ENCODE peak calls at places on chromosomes 11 and 22, in six cellular contexts. One of them, this sample, is unnamed.

GRCh38 chr11:113895367-113896155 is 9.0 kb upstream of the HTR3B start:
- DNase-seq in AG10803: no peak
- DNase-seq in fibroblast of lung: no peak
- DNase-seq in lung: no peak
- DNase-seq in heart right ventricle: no peak
- DNase-seq in astrocyte of the spinal cord: peak
- DNase-seq in this sample: no peak

GRCh38 chr11:102680945-102681344 is 24.6 kb downstream of the MMP27 start:
- DNase-seq in AG10803: peak
- DNase-seq in fibroblast of lung: peak
- DNase-seq in lung: no peak
- DNase-seq in heart right ventricle: no peak
- DNase-seq in astrocyte of the spinal cord: no peak
- DNase-seq in this sample: no peak

GRCh38 chr11:33500865-33501479 is 199.7 kb downstream of the C11orf91 start:
- DNase-seq in AG10803: peak
- DNase-seq in fibroblast of lung: peak
- DNase-seq in lung: no peak
- DNase-seq in heart right ventricle: peak
- DNase-seq in astrocyte of the spinal cord: peak
- DNase-seq in this sample: peak

GRCh38 chr22:24434472-24435322 is 7.3 kb downstream of the ADORA2A start:
- DNase-seq in AG10803: no peak
- DNase-seq in fibroblast of lung: no peak
- DNase-seq in lung: no peak
- DNase-seq in heart right ventricle: peak
- DNase-seq in astrocyte of the spinal cord: no peak
- DNase-seq in this sample: no peak

GRCh38 chr22:40588726-40589125 is 47.8 kb downstream of the MRTFA start:
- DNase-seq in AG10803: peak
- DNase-seq in fibroblast of lung: peak
- DNase-seq in lung: no peak
- DNase-seq in heart right ventricle: no peak
- DNase-seq in astrocyte of the spinal cord: no peak
- DNase-seq in this sample: no peak

GRCh38 chr22:46561435-46561905 is 24.1 kb upstream of the CELSR1 start:
- DNase-seq in AG10803: no peak
- DNase-seq in fibroblast of lung: no peak
- DNase-seq in lung: no peak
- DNase-seq in heart right ventricle: no peak
- DNase-seq in astrocyte of the spinal cord: no peak
- DNase-seq in this sample: no peak

GRCh38 chr11:86934933-86935579 is 20.1 kb downstream of the FZD4 start:
- DNase-seq in AG10803: no peak
- DNase-seq in fibroblast of lung: no peak
- DNase-seq in lung: no peak
- DNase-seq in heart right ventricle: no peak
- DNase-seq in astrocyte of the spinal cord: no peak
- DNase-seq in this sample: no peak

GRCh38 chr11:123330071-123330470 is 100.0 kb upstream of the GRAMD1B start:
- DNase-seq in AG10803: no peak
- DNase-seq in fibroblast of lung: no peak
- DNase-seq in lung: no peak
- DNase-seq in heart right ventricle: no peak
- DNase-seq in astrocyte of the spinal cord: no peak
- DNase-seq in this sample: no peak

GRCh38 chr11:87215236-87215635 is 177.5 kb downstream of the TMEM135 start:
- DNase-seq in AG10803: no peak
- DNase-seq in fibroblast of lung: no peak
- DNase-seq in lung: no peak
- DNase-seq in heart right ventricle: no peak
- DNase-seq in astrocyte of the spinal cord: no peak
- DNase-seq in this sample: no peak

GRCh38 chr11:83540112-83540675 is 254.0 kb upstream of the CCDC90B start:
- DNase-seq in AG10803: no peak
- DNase-seq in fibroblast of lung: peak
- DNase-seq in lung: no peak
- DNase-seq in heart right ventricle: no peak
- DNase-seq in astrocyte of the spinal cord: peak
- DNase-seq in this sample: no peak

GRCh38 chr11:60240661-60241060 is 2.3 kb downstream of the MS4A4E start:
- DNase-seq in AG10803: no peak
- DNase-seq in fibroblast of lung: no peak
- DNase-seq in lung: no peak
- DNase-seq in heart right ventricle: no peak
- DNase-seq in astrocyte of the spinal cord: no peak
- DNase-seq in this sample: no peak
- TF ChIP-seq CTCF in AG10803: no peak
- TF ChIP-seq CTCF in fibroblast of lung: no peak
- TF ChIP-seq CTCF in lung: no peak
- TF ChIP-seq CTCF in heart right ventricle: no peak
- TF ChIP-seq CTCF in astrocyte of the spinal cord: no peak
- TF ChIP-seq CTCF in this sample: no peak

GRCh38 chr11:111944139-111944538 is 7.0 kb downstream of the DIXDC1 start:
- DNase-seq in AG10803: peak
- DNase-seq in fibroblast of lung: peak
- DNase-seq in lung: no peak
- DNase-seq in heart right ventricle: no peak
- DNase-seq in astrocyte of the spinal cord: peak
- DNase-seq in this sample: no peak
- H3K4me3 ChIP-seq in AG10803: no peak
- H3K4me3 ChIP-seq in fibroblast of lung: no peak
- H3K4me3 ChIP-seq in lung: no peak
- H3K4me3 ChIP-seq in heart right ventricle: no peak
- H3K4me3 ChIP-seq in astrocyte of the spinal cord: no peak
- H3K4me3 ChIP-seq in this sample: no peak

DNA sequence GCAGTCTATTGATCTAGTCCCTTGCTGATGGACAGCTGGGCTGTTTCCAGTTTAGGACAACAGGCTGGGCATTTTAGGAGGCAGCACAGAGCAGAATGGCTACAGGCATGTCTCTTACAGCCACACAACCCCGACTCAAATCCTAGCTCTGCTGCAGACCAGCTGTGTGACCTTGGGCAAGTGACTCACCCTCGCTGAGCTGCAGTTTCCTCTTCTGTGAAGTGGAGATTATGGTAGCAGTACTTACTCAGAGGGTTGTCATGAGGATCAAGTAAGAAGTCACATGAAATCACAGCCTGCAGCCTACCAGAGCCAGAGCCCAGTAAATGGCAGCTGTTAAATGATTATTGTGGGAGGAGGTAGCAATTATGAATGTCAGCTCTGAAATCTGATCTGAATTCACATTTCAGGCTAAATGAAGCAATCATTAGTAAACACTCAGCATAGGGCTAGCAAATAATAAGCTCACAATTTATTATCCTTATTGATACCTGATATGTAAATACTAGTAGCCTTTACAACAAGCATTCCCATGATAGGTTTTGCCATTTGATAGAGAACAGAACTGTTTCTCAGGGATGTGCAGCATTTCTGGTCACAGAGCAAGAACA is 58.9 kb downstream of the MYEOV start:
- DNase-seq in AG10803: peak
- DNase-seq in fibroblast of lung: peak
- DNase-seq in lung: peak
- DNase-seq in heart right ventricle: no peak
- DNase-seq in astrocyte of the spinal cord: peak
- DNase-seq in this sample: no peak
- TF ChIP-seq CTCF in AG10803: no peak
- TF ChIP-seq CTCF in fibroblast of lung: no peak
- TF ChIP-seq CTCF in lung: no peak
- TF ChIP-seq CTCF in heart right ventricle: no peak
- TF ChIP-seq CTCF in astrocyte of the spinal cord: no peak
- TF ChIP-seq CTCF in this sample: no peak

DNA sequence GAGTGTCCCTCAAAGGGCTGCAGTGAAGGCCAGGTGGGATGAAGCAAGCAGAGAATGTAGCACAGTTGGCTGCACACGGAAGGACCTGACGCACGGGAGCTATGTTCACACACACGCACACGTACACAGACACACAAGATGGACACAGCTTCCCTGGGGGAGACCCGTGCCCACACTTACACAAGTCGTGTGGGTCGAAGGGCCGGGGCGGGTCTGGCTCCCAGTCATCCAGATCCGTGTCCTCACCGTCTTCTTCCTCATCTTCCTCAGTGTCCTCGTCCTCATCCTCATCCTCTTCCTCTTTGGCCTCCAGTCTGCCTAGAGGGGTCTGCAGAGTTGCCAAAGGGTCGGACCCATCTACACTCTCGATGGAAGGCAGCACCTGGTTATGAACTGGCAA is 51.6 kb upstream of the NFRKB start:
- DNase-seq in AG10803: no peak
- DNase-seq in fibroblast of lung: no peak
- DNase-seq in lung: no peak
- DNase-seq in heart right ventricle: no peak
- DNase-seq in astrocyte of the spinal cord: no peak
- DNase-seq in this sample: no peak
- H3K4me3 ChIP-seq in AG10803: no peak
- H3K4me3 ChIP-seq in fibroblast of lung: no peak
- H3K4me3 ChIP-seq in lung: no peak
- H3K4me3 ChIP-seq in heart right ventricle: no peak
- H3K4me3 ChIP-seq in astrocyte of the spinal cord: no peak
- H3K4me3 ChIP-seq in this sample: no peak

DNA sequence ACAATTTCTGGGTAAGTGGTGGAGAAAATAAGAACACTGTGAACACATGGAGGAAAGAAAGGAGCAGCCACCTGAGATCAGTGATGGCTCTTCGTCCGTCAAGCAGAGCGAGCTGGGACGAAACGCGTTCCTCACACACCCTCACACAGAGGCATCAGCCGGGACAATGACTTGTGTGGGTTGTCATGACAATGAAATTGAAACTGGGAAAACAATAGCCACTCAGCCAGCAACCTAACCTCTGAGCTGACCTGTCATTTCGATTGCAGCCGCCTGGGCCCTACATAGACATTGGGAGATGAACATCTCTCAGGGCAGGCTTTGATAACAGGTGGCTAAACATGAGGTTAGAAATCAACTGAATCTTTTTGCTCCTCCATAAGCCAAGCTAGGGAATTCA is 51.3 kb downstream of the TRIM29 start:
- DNase-seq in AG10803: no peak
- DNase-seq in fibroblast of lung: no peak
- DNase-seq in lung: no peak
- DNase-seq in heart right ventricle: no peak
- DNase-seq in astrocyte of the spinal cord: no peak
- DNase-seq in this sample: no peak
- TF ChIP-seq CTCF in AG10803: no peak
- TF ChIP-seq CTCF in fibroblast of lung: no peak
- TF ChIP-seq CTCF in lung: no peak
- TF ChIP-seq CTCF in heart right ventricle: no peak
- TF ChIP-seq CTCF in astrocyte of the spinal cord: no peak
- TF ChIP-seq CTCF in this sample: no peak

GRCh38 chr11:3949132-3949531 is 93.7 kb downstream of the STIM1 start:
- DNase-seq in AG10803: no peak
- DNase-seq in fibroblast of lung: no peak
- DNase-seq in lung: no peak
- DNase-seq in heart right ventricle: no peak
- DNase-seq in astrocyte of the spinal cord: no peak
- DNase-seq in this sample: no peak
- H3K4me3 ChIP-seq in AG10803: no peak
- H3K4me3 ChIP-seq in fibroblast of lung: no peak
- H3K4me3 ChIP-seq in lung: no peak
- H3K4me3 ChIP-seq in heart right ventricle: no peak
- H3K4me3 ChIP-seq in astrocyte of the spinal cord: no peak
- H3K4me3 ChIP-seq in this sample: no peak

DNA sequence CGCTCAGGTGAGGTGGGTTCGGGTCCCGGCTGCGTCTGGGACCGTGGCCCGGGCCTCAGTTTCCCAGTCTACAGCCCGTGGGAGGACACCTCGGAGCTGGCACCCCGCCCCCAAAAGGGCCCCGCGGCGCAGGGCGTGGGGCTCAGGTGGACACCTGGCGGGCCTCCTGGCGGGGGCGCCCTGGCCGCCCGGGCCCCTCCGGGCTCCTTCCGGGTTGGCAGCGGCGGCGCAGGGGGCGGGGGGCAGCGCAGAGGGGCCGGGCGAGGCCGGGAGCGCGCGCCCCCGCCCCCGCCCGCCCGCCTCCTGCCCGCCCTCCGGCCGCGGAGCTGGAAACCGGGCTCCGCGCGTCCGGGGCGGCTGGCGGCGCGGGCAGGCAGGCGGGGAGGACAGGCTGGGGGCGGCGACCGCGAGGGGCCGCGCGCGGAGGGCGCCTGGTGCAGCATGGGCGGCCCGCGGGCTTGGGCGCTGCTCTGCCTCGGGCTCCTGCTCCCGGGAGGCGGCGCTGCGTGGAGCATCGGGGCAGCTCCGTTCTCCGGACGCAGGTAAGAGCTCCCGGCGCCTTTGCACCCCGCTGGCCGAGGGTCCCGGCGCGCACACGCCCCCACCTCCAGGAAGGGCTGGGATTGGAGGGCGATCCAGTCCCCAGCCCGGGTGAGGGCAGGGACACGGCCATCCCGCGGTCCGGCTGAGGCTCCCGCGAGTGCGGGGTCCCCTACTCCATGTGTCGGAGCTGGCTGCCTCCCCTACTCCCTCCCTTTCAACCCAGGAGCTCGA is at the start of gene EMID1:
- DNase-seq in AG10803: no peak
- DNase-seq in fibroblast of lung: no peak
- DNase-seq in lung: no peak
- DNase-seq in heart right ventricle: no peak
- DNase-seq in astrocyte of the spinal cord: no peak
- DNase-seq in this sample: no peak
- TF ChIP-seq CTCF in AG10803: peak
- TF ChIP-seq CTCF in fibroblast of lung: peak
- TF ChIP-seq CTCF in lung: no peak
- TF ChIP-seq CTCF in heart right ventricle: no peak
- TF ChIP-seq CTCF in astrocyte of the spinal cord: peak
- TF ChIP-seq CTCF in this sample: peak

GRCh38 chr11:57647368-57647767 is 2.3 kb downstream of the YPEL4 start:
- DNase-seq in AG10803: no peak
- DNase-seq in fibroblast of lung: no peak
- DNase-seq in lung: no peak
- DNase-seq in heart right ventricle: no peak
- DNase-seq in astrocyte of the spinal cord: no peak
- DNase-seq in this sample: no peak
- H3K4me3 ChIP-seq in AG10803: no peak
- H3K4me3 ChIP-seq in fibroblast of lung: no peak
- H3K4me3 ChIP-seq in lung: no peak
- H3K4me3 ChIP-seq in heart right ventricle: no peak
- H3K4me3 ChIP-seq in astrocyte of the spinal cord: no peak
- H3K4me3 ChIP-seq in this sample: no peak

This sample was measured in astrocyte of the cerebellum.